ENCODE peak calls at places on chromosome 5, in ten cellular contexts. One of them, this sample, is unnamed.

GRCh38 chr5:132438931-132439330 is 51.6 kb downstream of the IRF1 start:
- DNase-seq in tibial nerve: no peak
- DNase-seq in sigmoid colon: no peak
- DNase-seq in uterus: no peak
- DNase-seq in right lobe of liver: no peak
- DNase-seq in endothelial cell of umbilical vein: no peak
- DNase-seq in IMR-90: no peak
- DNase-seq in adrenal gland: peak
- DNase-seq in heart left ventricle: no peak
- DNase-seq in vagina: no peak
- DNase-seq in this sample: no peak

GRCh38 chr5:179406031-179406681 is 60.9 kb upstream of the ADAMTS2 start:
- DNase-seq in endothelial cell of umbilical vein: no peak
- DNase-seq in vagina: peak
- DNase-seq in uterus: no peak
- DNase-seq in IMR-90: peak
- DNase-seq in sigmoid colon: no peak
- DNase-seq in adrenal gland: peak
- DNase-seq in tibial nerve: peak
- DNase-seq in heart left ventricle: no peak
- DNase-seq in right lobe of liver: peak
- DNase-seq in this sample: no peak

GRCh38 chr5:16626696-16627264 is 10.0 kb upstream of the RETREG1 start:
- DNase-seq in vagina: no peak
- DNase-seq in tibial nerve: no peak
- DNase-seq in sigmoid colon: no peak
- DNase-seq in adrenal gland: no peak
- DNase-seq in uterus: no peak
- DNase-seq in IMR-90: no peak
- DNase-seq in endothelial cell of umbilical vein: no peak
- DNase-seq in heart left ventricle: no peak
- DNase-seq in right lobe of liver: no peak
- DNase-seq in this sample: no peak

GRCh38 chr5:142106061-142106460 is 2.5 kb upstream of the NDFIP1 start:
- DNase-seq in heart left ventricle: no peak
- DNase-seq in tibial nerve: peak
- DNase-seq in adrenal gland: no peak
- DNase-seq in right lobe of liver: no peak
- DNase-seq in sigmoid colon: peak
- DNase-seq in uterus: peak
- DNase-seq in vagina: no peak
- DNase-seq in endothelial cell of umbilical vein: no peak
- DNase-seq in IMR-90: no peak
- DNase-seq in this sample: no peak

GRCh38 chr5:172101547-172102225 is 86.3 kb downstream of the STK10 start:
- DNase-seq in uterus: no peak
- DNase-seq in right lobe of liver: no peak
- DNase-seq in endothelial cell of umbilical vein: no peak
- DNase-seq in heart left ventricle: no peak
- DNase-seq in vagina: no peak
- DNase-seq in IMR-90: no peak
- DNase-seq in adrenal gland: no peak
- DNase-seq in sigmoid colon: no peak
- DNase-seq in tibial nerve: no peak
- DNase-seq in this sample: no peak

GRCh38 chr5:180201051-180201987 is 7.7 kb downstream of the RASGEF1C start:
- DNase-seq in right lobe of liver: no peak
- DNase-seq in tibial nerve: no peak
- DNase-seq in vagina: no peak
- DNase-seq in IMR-90: no peak
- DNase-seq in endothelial cell of umbilical vein: peak
- DNase-seq in adrenal gland: peak
- DNase-seq in heart left ventricle: no peak
- DNase-seq in uterus: no peak
- DNase-seq in sigmoid colon: no peak
- DNase-seq in this sample: no peak

GRCh38 chr5:76941000-76941399 is 11.8 kb upstream of the CRHBP start:
- DNase-seq in sigmoid colon: no peak
- DNase-seq in uterus: no peak
- DNase-seq in tibial nerve: no peak
- DNase-seq in vagina: no peak
- DNase-seq in endothelial cell of umbilical vein: no peak
- DNase-seq in right lobe of liver: no peak
- DNase-seq in heart left ventricle: no peak
- DNase-seq in IMR-90: no peak
- DNase-seq in adrenal gland: no peak
- DNase-seq in this sample: no peak

GRCh38 chr5:55851675-55851979 is 470 bp downstream of the IL31RA start:
- DNase-seq in uterus: no peak
- DNase-seq in endothelial cell of umbilical vein: no peak
- DNase-seq in right lobe of liver: no peak
- DNase-seq in sigmoid colon: no peak
- DNase-seq in tibial nerve: no peak
- DNase-seq in IMR-90: no peak
- DNase-seq in adrenal gland: no peak
- DNase-seq in heart left ventricle: no peak
- DNase-seq in vagina: no peak
- DNase-seq in this sample: no peak

GRCh38 chr5:96957125-96958041 is 21.5 kb downstream of the LNPEP start:
- DNase-seq in vagina: no peak
- DNase-seq in tibial nerve: no peak
- DNase-seq in adrenal gland: no peak
- DNase-seq in heart left ventricle: no peak
- DNase-seq in right lobe of liver: no peak
- DNase-seq in sigmoid colon: no peak
- DNase-seq in IMR-90: no peak
- DNase-seq in uterus: no peak
- DNase-seq in endothelial cell of umbilical vein: no peak
- DNase-seq in this sample: no peak

GRCh38 chr5:78677777-78678668 is 29.5 kb upstream of the LHFPL2 start:
- DNase-seq in adrenal gland: peak
- DNase-seq in IMR-90: peak
- DNase-seq in heart left ventricle: peak
- DNase-seq in uterus: peak
- DNase-seq in endothelial cell of umbilical vein: no peak
- DNase-seq in right lobe of liver: no peak
- DNase-seq in sigmoid colon: peak
- DNase-seq in tibial nerve: peak
- DNase-seq in vagina: no peak
- DNase-seq in this sample: no peak

GRCh38 chr5:173495225-173495904 is 121.1 kb downstream of the BOD1 start:
- DNase-seq in heart left ventricle: no peak
- DNase-seq in uterus: no peak
- DNase-seq in sigmoid colon: no peak
- DNase-seq in adrenal gland: no peak
- DNase-seq in endothelial cell of umbilical vein: no peak
- DNase-seq in vagina: peak
- DNase-seq in tibial nerve: peak
- DNase-seq in IMR-90: peak
- DNase-seq in right lobe of liver: no peak
- DNase-seq in this sample: no peak

GRCh38 chr5:65078331-65078730 is 309.6 kb downstream of the CWC27 start:
- DNase-seq in sigmoid colon: no peak
- DNase-seq in IMR-90: no peak
- DNase-seq in uterus: no peak
- DNase-seq in tibial nerve: no peak
- DNase-seq in adrenal gland: no peak
- DNase-seq in endothelial cell of umbilical vein: peak
- DNase-seq in vagina: no peak
- DNase-seq in heart left ventricle: no peak
- DNase-seq in right lobe of liver: no peak
- DNase-seq in this sample: no peak

GRCh38 chr5:62448528-62448927 is 36.0 kb downstream of the IPO11 start:
- DNase-seq in tibial nerve: no peak
- DNase-seq in right lobe of liver: no peak
- DNase-seq in uterus: no peak
- DNase-seq in sigmoid colon: no peak
- DNase-seq in IMR-90: no peak
- DNase-seq in adrenal gland: no peak
- DNase-seq in endothelial cell of umbilical vein: no peak
- DNase-seq in vagina: no peak
- DNase-seq in heart left ventricle: no peak
- DNase-seq in this sample: no peak

GRCh38 chr5:75335952-75336624 is 932 bp upstream of the HMGCR start:
- DNase-seq in adrenal gland: peak
- DNase-seq in heart left ventricle: no peak
- DNase-seq in IMR-90: peak
- DNase-seq in right lobe of liver: peak
- DNase-seq in sigmoid colon: peak
- DNase-seq in vagina: no peak
- DNase-seq in endothelial cell of umbilical vein: peak
- DNase-seq in uterus: no peak
- DNase-seq in tibial nerve: peak
- DNase-seq in this sample: no peak

GRCh38 chr5:8848997-8849585 is 696.8 kb downstream of the SEMA5A start:
- DNase-seq in sigmoid colon: no peak
- DNase-seq in vagina: no peak
- DNase-seq in endothelial cell of umbilical vein: peak
- DNase-seq in heart left ventricle: no peak
- DNase-seq in IMR-90: peak
- DNase-seq in uterus: no peak
- DNase-seq in tibial nerve: no peak
- DNase-seq in right lobe of liver: no peak
- DNase-seq in adrenal gland: no peak
- DNase-seq in this sample: no peak

DNA sequence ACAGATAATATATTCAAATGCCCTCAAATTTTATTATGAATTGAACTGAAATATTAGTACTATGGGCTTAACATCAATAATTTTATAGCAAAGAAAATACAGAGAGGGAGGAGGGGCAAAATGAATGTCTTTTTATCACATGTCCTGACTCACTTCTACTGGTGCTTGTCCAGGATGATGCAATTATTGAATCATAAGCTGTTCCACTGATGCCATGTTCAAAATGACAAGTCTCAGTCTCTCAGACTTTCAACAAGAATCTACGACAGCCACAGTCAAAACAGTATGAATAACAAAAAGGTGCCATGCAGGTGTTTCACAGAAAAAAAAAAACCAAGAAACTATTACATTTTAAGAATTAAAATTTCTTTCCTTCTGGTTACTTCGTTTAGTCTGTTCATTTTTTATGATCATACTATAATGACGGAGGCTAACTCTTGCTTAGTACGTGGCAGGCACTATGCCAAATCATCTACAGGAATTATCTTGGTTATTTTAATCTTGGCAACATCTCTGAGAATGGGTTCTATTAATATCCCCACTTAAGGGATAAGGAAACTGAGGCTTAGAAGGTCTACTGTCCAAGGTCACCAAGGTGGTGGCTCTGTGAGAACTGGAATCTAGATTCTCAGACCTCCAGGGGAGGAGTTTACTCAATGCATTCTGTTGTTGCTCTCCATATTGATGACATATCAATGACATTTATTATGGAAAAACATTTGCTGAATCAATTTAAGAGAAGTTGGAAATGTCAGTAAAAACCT is 61.5 kb downstream of the NR3C1 start:
- DNase-seq in uterus: no peak
- DNase-seq in adrenal gland: no peak
- DNase-seq in tibial nerve: no peak
- DNase-seq in heart left ventricle: no peak
- DNase-seq in right lobe of liver: no peak
- DNase-seq in sigmoid colon: no peak
- DNase-seq in endothelial cell of umbilical vein: no peak
- DNase-seq in vagina: no peak
- DNase-seq in IMR-90: peak
- DNase-seq in this sample: no peak
- H3K27ac ChIP-seq in uterus: no peak
- H3K27ac ChIP-seq in adrenal gland: no peak
- H3K27ac ChIP-seq in tibial nerve: no peak
- H3K27ac ChIP-seq in heart left ventricle: peak
- H3K27ac ChIP-seq in right lobe of liver: no peak
- H3K27ac ChIP-seq in sigmoid colon: no peak
- H3K27ac ChIP-seq in endothelial cell of umbilical vein: no peak
- H3K27ac ChIP-seq in vagina: no peak
- H3K27ac ChIP-seq in IMR-90: no peak
- H3K27ac ChIP-seq in this sample: no peak

GRCh38 chr5:39072915-39073758 is 1.1 kb downstream of the RICTOR start:
- DNase-seq in uterus: no peak
- DNase-seq in endothelial cell of umbilical vein: peak
- DNase-seq in sigmoid colon: no peak
- DNase-seq in IMR-90: peak
- DNase-seq in heart left ventricle: no peak
- DNase-seq in tibial nerve: peak
- DNase-seq in adrenal gland: peak
- DNase-seq in right lobe of liver: peak
- DNase-seq in vagina: no peak
- DNase-seq in this sample: peak
- TF ChIP-seq POLR2A in uterus: peak
- TF ChIP-seq POLR2A in endothelial cell of umbilical vein: no peak
- TF ChIP-seq POLR2A in sigmoid colon: no peak
- TF ChIP-seq POLR2A in IMR-90: no peak
- TF ChIP-seq POLR2A in heart left ventricle: no peak
- TF ChIP-seq POLR2A in tibial nerve: no peak
- TF ChIP-seq POLR2A in adrenal gland: no peak
- TF ChIP-seq POLR2A in right lobe of liver: no peak
- TF ChIP-seq POLR2A in vagina: no peak
- TF ChIP-seq POLR2A in this sample: no peak

DNA sequence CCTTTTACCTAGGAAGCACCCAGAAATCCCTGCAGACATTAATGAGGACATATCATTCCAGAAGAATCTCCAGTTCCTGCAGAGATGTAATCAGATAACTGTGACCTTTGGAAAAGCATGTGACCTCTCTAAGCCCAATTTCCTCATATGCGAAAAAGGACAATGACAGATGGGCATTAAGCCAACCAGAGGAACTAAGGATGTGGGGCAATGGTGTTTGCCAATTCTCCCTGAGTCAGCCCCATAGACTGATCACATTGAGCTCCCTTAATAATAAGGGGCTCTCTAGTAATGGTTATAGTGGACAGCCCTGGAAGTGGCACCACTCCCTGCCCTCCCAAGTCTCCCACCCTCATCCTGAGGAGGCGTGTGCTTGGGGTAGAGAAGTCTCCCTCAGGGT is 10.0 kb upstream of the FOXI1 start:
- DNase-seq in adrenal gland: no peak
- DNase-seq in sigmoid colon: peak
- DNase-seq in IMR-90: no peak
- DNase-seq in right lobe of liver: no peak
- DNase-seq in heart left ventricle: no peak
- DNase-seq in uterus: no peak
- DNase-seq in tibial nerve: no peak
- DNase-seq in endothelial cell of umbilical vein: peak
- DNase-seq in vagina: no peak
- DNase-seq in this sample: no peak
- TF ChIP-seq CTCF in adrenal gland: no peak
- TF ChIP-seq CTCF in sigmoid colon: no peak
- TF ChIP-seq CTCF in IMR-90: no peak
- TF ChIP-seq CTCF in right lobe of liver: no peak
- TF ChIP-seq CTCF in heart left ventricle: no peak
- TF ChIP-seq CTCF in uterus: no peak
- TF ChIP-seq CTCF in tibial nerve: no peak
- TF ChIP-seq CTCF in endothelial cell of umbilical vein: no peak
- TF ChIP-seq CTCF in vagina: no peak
- TF ChIP-seq CTCF in this sample: no peak

DNA sequence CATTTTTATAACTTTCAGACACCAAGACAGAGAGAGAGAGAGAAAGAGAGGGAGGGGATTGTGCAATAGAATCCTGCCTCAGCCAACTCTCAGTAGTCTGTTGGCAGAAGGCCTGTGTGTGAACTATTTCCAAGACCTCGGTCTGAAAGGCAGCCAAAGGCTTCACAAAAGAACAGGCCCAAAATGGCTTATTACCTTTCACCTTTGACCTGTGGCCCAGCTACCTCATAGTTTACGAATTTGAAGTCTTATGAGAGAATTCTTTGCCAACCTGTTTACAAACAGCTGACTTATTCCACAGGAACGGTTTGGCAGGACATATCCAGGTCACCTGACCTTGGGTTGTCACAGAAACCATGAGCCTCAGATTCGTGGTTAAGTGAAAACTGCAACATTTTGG is 48.6 kb downstream of the NR2F1-AS1 start:
- DNase-seq in vagina: peak
- DNase-seq in right lobe of liver: peak
- DNase-seq in IMR-90: peak
- DNase-seq in endothelial cell of umbilical vein: peak
- DNase-seq in uterus: peak
- DNase-seq in adrenal gland: peak
- DNase-seq in sigmoid colon: peak
- DNase-seq in heart left ventricle: peak
- DNase-seq in tibial nerve: peak
- DNase-seq in this sample: peak
- H3K27ac ChIP-seq in vagina: peak
- H3K27ac ChIP-seq in right lobe of liver: peak
- H3K27ac ChIP-seq in IMR-90: peak
- H3K27ac ChIP-seq in endothelial cell of umbilical vein: no peak
- H3K27ac ChIP-seq in uterus: peak
- H3K27ac ChIP-seq in adrenal gland: peak
- H3K27ac ChIP-seq in sigmoid colon: no peak
- H3K27ac ChIP-seq in heart left ventricle: no peak
- H3K27ac ChIP-seq in tibial nerve: no peak
- H3K27ac ChIP-seq in this sample: peak

This sample was measured in stomach.